ENCODE peak calls at places on chromosomes 12 and 14, in ten cellular contexts. H is RPMI8226, D is left ventricle myocardium superior, O is cardiac muscle cell, X is C1 segment of cervical spinal cord, U is heart right ventricle, Y is right lobe of liver, T is fibroblast of the aortic adventitia, A is EL, Z is AG20443. P is an unnamed sample.

GRCh38 chr12:116376354-116377193 is 99.1 kb upstream of the MED13L start:
- DNase-seq in H (no peak), D (no peak), O (peak), X (no peak), U (no peak), Y (peak), T (peak), A (peak), Z (peak), P (no peak)

GRCh38 chr14:71321556-71322315 is 414.5 kb downstream of the PCNX1 start:
- DNase-seq in H (peak), D (no peak), O (peak), X (no peak), U (no peak), Y (no peak), T (peak), A (peak), Z (peak), P (peak)

GRCh38 chr12:9813821-9814798 is 13.2 kb upstream of the KLRF1 start:
- DNase-seq in H (peak), D (peak), O (peak), X (peak), U (peak), Y (peak), T (peak), A (peak), Z (peak), P (peak)

GRCh38 chr12:10363922-10364838 is 25.7 kb downstream of the KLRK1 start:
- DNase-seq in H (peak), D (peak), O (peak), X (peak), U (no peak), Y (no peak), T (peak), A (peak), Z (peak), P (peak)

GRCh38 chr12:20578142-20578541 is 117.0 kb upstream of the SLCO1C1 start:
- DNase-seq in H (no peak), D (no peak), O (no peak), X (no peak), U (no peak), Y (no peak), T (no peak), A (no peak), Z (no peak), P (no peak)

GRCh38 chr12:14167005-14167628 is 185.7 kb upstream of the GRIN2B start:
- DNase-seq in H (peak), D (no peak), O (peak), X (no peak), U (peak), Y (peak), T (peak), A (peak), Z (peak), P (peak)

GRCh38 chr12:105561981-105562726 is 231.7 kb downstream of the C12orf75 start:
- DNase-seq in H (no peak), D (peak), O (peak), X (no peak), U (peak), Y (no peak), T (peak), A (peak), Z (peak), P (peak)

GRCh38 chr12:5200276-5201087 is 156.8 kb downstream of the KCNA5 start:
- DNase-seq in H (peak), D (peak), O (no peak), X (no peak), U (peak), Y (peak), T (no peak), A (peak), Z (peak), P (peak)

GRCh38 chr12:46153267-46153872 is 115.5 kb downstream of the SLC38A1 start:
- DNase-seq in H (peak), D (no peak), O (peak), X (no peak), U (no peak), Y (no peak), T (peak), A (peak), Z (peak), P (no peak)